ENCODE peak calls at places on chromosomes 4 and X, in four cellular contexts. M is CD4-positive, alpha-beta memory T cell; F is mucosa of descending colon; V is pancreas. B is an unnamed sample.

GRCh38 chrX:119218198-119218597 is 17.9 kb upstream of the PGRMC1 start:
- DNase-seq in V (no peak), F (no peak), M (no peak), B (no peak)

GRCh38 chrX:12013220-12013619 is 125.1 kb upstream of the FRMPD4 start:
- DNase-seq in F (no peak), M (no peak), V (no peak), B (no peak)

GRCh38 chr4:87060957-87061356 is 126.1 kb downstream of the AFF1 start:
- DNase-seq in M (peak), V (no peak), F (no peak), B (no peak)

GRCh38 chr4:114208747-114209146 is 229.3 kb upstream of the ARSJ start:
- DNase-seq in F (no peak), V (no peak), M (no peak), B (no peak)

GRCh38 chr4:41015031-41015675 is 199.2 kb downstream of the APBB2 start:
- DNase-seq in M (no peak), V (no peak), F (no peak), B (no peak)

GRCh38 chr4:67456577-67457196 is 88.6 kb downstream of the CENPC start:
- DNase-seq in M (no peak), V (no peak), F (no peak), B (peak)

GRCh38 chrX:14501312-14501711 is 28.0 kb upstream of the GLRA2 start:
- DNase-seq in M (no peak), F (no peak), V (no peak), B (no peak)

GRCh38 chr4:76782837-76783236 is 115.1 kb downstream of the SOWAHB start:
- DNase-seq in M (no peak), F (no peak), V (no peak), B (no peak)

GRCh38 chrX:75968293-75968692 is 183.2 kb upstream of the MAGEE2 start:
- DNase-seq in M (no peak), F (peak), V (peak), B (no peak)

GRCh38 chr4:82268826-82269193 is 105.0 kb downstream of the HNRNPD start:
- DNase-seq in V (no peak), F (no peak), M (no peak), B (no peak)

GRCh38 chr4:82266345-82266744 is 107.4 kb downstream of the HNRNPD start:
- DNase-seq in M (no peak), F (no peak), V (no peak), B (no peak)

GRCh38 chr4:82268050-82268825 is 105.6 kb downstream of the HNRNPD start:
- DNase-seq in F (no peak), V (no peak), M (peak), B (peak)
- H3K4me3 ChIP-seq in F (no peak), V (no peak), M (no peak), B (no peak)

GRCh38 chrX:2708016-2708415 is 16.9 kb downstream of the CD99 start:
- DNase-seq in F (no peak), V (peak), M (no peak), B (no peak)
- H3K4me3 ChIP-seq in F (no peak), V (no peak), M (no peak), B (no peak)

GRCh38 chr4:10461850-10462400 is 4.7 kb upstream of the ZNF518B start:
- DNase-seq in F (no peak), V (no peak), M (no peak), B (no peak)
- H3K4me3 ChIP-seq in F (no peak), V (no peak), M (no peak), B (no peak)

GRCh38 chrX:48919947-48920712 is 1.3 kb upstream of the PIM2 start:
- DNase-seq in V (no peak), M (peak), F (no peak), B (no peak)
- H3K4me3 ChIP-seq in V (no peak), M (peak), F (no peak), B (peak)

GRCh38 chrX:1486749-1487361 is 34.1 kb upstream of the ASMTL start:
- DNase-seq in M (no peak), V (no peak), F (no peak), B (no peak)
- H3K4me3 ChIP-seq in M (no peak), V (no peak), F (no peak), B (no peak)

GRCh38 chrX:19795289-19795688 is 92.1 kb downstream of the SH3KBP1 start:
- DNase-seq in V (no peak), M (no peak), F (no peak), B (no peak)

GRCh38 chrX:19804168-19804567 is 83.2 kb downstream of the SH3KBP1 start:
- DNase-seq in F (no peak), M (no peak), V (no peak), B (no peak)

GRCh38 chrX:19800821-19801220 is 86.6 kb downstream of the SH3KBP1 start:
- DNase-seq in F (no peak), M (no peak), V (no peak), B (no peak)

GRCh38 chrX:19798423-19798822 is 89.0 kb downstream of the SH3KBP1 start:
- DNase-seq in M (no peak), V (no peak), F (no peak), B (no peak)

GRCh38 chrX:19799319-19800182 is 87.8 kb downstream of the SH3KBP1 start:
- DNase-seq in V (no peak), F (no peak), M (peak), B (no peak)
- H3K4me3 ChIP-seq in V (no peak), F (no peak), M (peak), B (no peak)